ENCODE peak calls at places on chromosome 10, in seven cellular contexts. D, H, F, T, M, C and Y are unnamed samples.

GRCh38 chr10:119042169-119042568 is 12.7 kb downstream of the NANOS1 start:
- DNase-seq in T (no peak), D (no peak), F (no peak), M (no peak), H (no peak), C (no peak), Y (no peak)

GRCh38 chr10:126459878-126460481 is 71.7 kb upstream of the ADAM12 start:
- DNase-seq in F (no peak), H (no peak), C (no peak), T (no peak), M (peak), D (no peak), Y (peak)

GRCh38 chr10:91215384-91215783 is 5.1 kb upstream of the PCGF5 start:
- DNase-seq in M (no peak), F (no peak), H (no peak), T (no peak), D (no peak), C (no peak), Y (no peak)

GRCh38 chr10:75857269-75857846 is 425.9 kb downstream of the LRMDA start:
- DNase-seq in D (no peak), F (no peak), T (no peak), M (no peak), H (no peak), C (no peak), Y (no peak)

GRCh38 chr10:79246606-79247275 is 100.5 kb upstream of the PPIF start:
- DNase-seq in T (peak), C (no peak), H (peak), D (no peak), M (no peak), F (no peak), Y (no peak)

GRCh38 chr10:109892087-109892486 is 31.2 kb downstream of the XPNPEP1 start:
- DNase-seq in T (no peak), C (no peak), F (no peak), H (no peak), M (peak), D (no peak), Y (no peak)

GRCh38 chr10:61785410-61786105 is 115.9 kb upstream of the ARID5B start:
- DNase-seq in H (no peak), C (no peak), D (no peak), M (no peak), F (no peak), T (no peak), Y (no peak)

GRCh38 chr10:48813825-48814224 is 125.8 kb downstream of the LRRC18 start:
- DNase-seq in D (no peak), M (no peak), H (no peak), C (no peak), T (no peak), F (no peak), Y (no peak)

GRCh38 chr10:100325164-100325563 is 4.9 kb downstream of the PKD2L1 start:
- DNase-seq in C (no peak), H (no peak), D (peak), M (no peak), T (no peak), F (no peak), Y (peak)

GRCh38 chr10:100878291-100878910 is 34.4 kb upstream of the SLF2 start:
- DNase-seq in T (no peak), M (peak), C (no peak), H (peak), F (no peak), D (peak), Y (peak)